ENCODE peak calls at places on chromosome 13, in six cellular contexts. L is hepatocyte; R is pancreas; K is CD8-positive, alpha-beta T cell; N is left ventricle myocardium inferior; S is cardiac muscle cell. Y is an unnamed sample. For H3K4me1, the result is how much of the 10 kb centered on the place peaks cover.

GRCh38 chr13:30577381-30577780 is 40.3 kb upstream of the USPL1 start:
- DNase-seq in L (peak), N (no peak), K (peak), S (no peak), R (no peak), Y (no peak)

GRCh38 chr13:31930901-31931522 is 100.6 kb upstream of the FRY start:
- DNase-seq in K (no peak), S (no peak), R (no peak), L (peak), N (no peak), Y (no peak)

GRCh38 chr13:43441916-43442315 is 344.9 kb downstream of the ENOX1 start:
- DNase-seq in L (no peak), K (no peak), N (no peak), S (no peak), R (no peak), Y (no peak)

GRCh38 chr13:59750860-59751259 is 412.9 kb downstream of the DIAPH3 start:
- DNase-seq in K (no peak), S (peak), N (no peak), R (peak), L (peak), Y (no peak)

GRCh38 chr13:73220966-73221720 is 162.3 kb downstream of the KLF5 start:
- DNase-seq in K (no peak), N (no peak), S (no peak), L (peak), R (no peak), Y (no peak)

GRCh38 chr13:33446821-33447481 is 161.4 kb upstream of the STARD13 start:
- DNase-seq in N (no peak), S (no peak), R (no peak), L (peak), K (no peak), Y (no peak)

GRCh38 chr13:51495300-51495699 is 42.5 kb upstream of the INTS6 start:
- DNase-seq in S (no peak), K (no peak), L (no peak), R (no peak), N (no peak), Y (no peak)

GRCh38 chr13:41960195-41960699 is 662 bp downstream of the VWA8 start:
- DNase-seq in S (peak), L (peak), K (no peak), R (peak), N (no peak), Y (no peak)

GRCh38 chr13:102687520-102687919 is 7.3 kb downstream of the METTL21C start:
- DNase-seq in S (no peak), N (no peak), L (no peak), R (no peak), K (no peak), Y (no peak)

GRCh38 chr13:60887711-60888110 is 490.7 kb downstream of the TDRD3 start:
- DNase-seq in L (no peak), R (no peak), K (no peak), S (no peak), N (no peak), Y (no peak)

GRCh38 chr13:26873174-26873698 is 112.7 kb upstream of the GPR12 start:
- DNase-seq in R (no peak), L (no peak), N (no peak), K (no peak), S (no peak), Y (no peak)

GRCh38 chr13:75554981-75555380 is 5.4 kb downstream of the UCHL3 start:
- DNase-seq in S (no peak), R (no peak), N (no peak), L (no peak), K (no peak), Y (no peak)

GRCh38 chr13:112896736-112897602 is 72.0 kb upstream of the MCF2L start:
- DNase-seq in K (no peak), L (no peak), R (no peak), S (no peak), N (peak), Y (no peak)

GRCh38 chr13:43725460-43725859 is 61.3 kb downstream of the ENOX1 start:
- DNase-seq in K (no peak), S (no peak), N (no peak), L (no peak), R (no peak), Y (no peak)

GRCh38 chr13:78121459-78122348 is 203.1 kb upstream of the EDNRB start:
- DNase-seq in L (peak), K (no peak), N (peak), R (no peak), S (peak), Y (peak)

GRCh38 chr13:26961890-26962615 is 201.5 kb upstream of the GPR12 start:
- DNase-seq in S (no peak), N (no peak), R (peak), K (no peak), L (peak), Y (no peak)

GRCh38 chr13:80244574-80244973 is 96.4 kb downstream of the SPRY2 start:
- DNase-seq in L (no peak), K (no peak), S (no peak), R (no peak), N (no peak), Y (no peak)

GRCh38 chr13:30752991-30753616 is 17.8 kb downstream of the ALOX5AP start:
- DNase-seq in K (no peak), L (no peak), N (no peak), R (no peak), S (peak), Y (no peak)

GRCh38 chr13:46664195-46664594 is 111.2 kb downstream of the LRCH1 start:
- DNase-seq in L (no peak), S (no peak), N (no peak), K (no peak), R (no peak), Y (no peak)
- H3K4me1 ChIP-seq in L (half or more), S (half or more), N (half or more), K (under half), R (under half), Y (under half)

GRCh38 chr13:100808330-100808729 is 133.7 kb upstream of the TMTC4 start:
- DNase-seq in L (no peak), S (no peak), N (no peak), R (no peak), K (no peak), Y (no peak)
- H3K4me1 ChIP-seq in L (under half), S (under half), N (under half), R (under half), K (under half), Y (under half)

GRCh38 chr13:111203742-111204386 is 88.8 kb downstream of the ARHGEF7 start:
- DNase-seq in S (no peak), N (no peak), L (no peak), R (no peak), K (no peak), Y (no peak)
- H3K4me1 ChIP-seq in S (under half), N (half or more), L (under half), R (under half), K (under half), Y (half or more)

GRCh38 chr13:24619302-24619701 is 60.9 kb upstream of the ATP12A start:
- DNase-seq in N (no peak), R (no peak), K (no peak), L (peak), S (no peak), Y (no peak)
- H3K4me1 ChIP-seq in N (under half), R (under half), K (under half), L (under half), S (under half), Y (under half)